ENCODE peak calls at places on chromosomes 7 and 10, in five cellular contexts. S is tibial artery, Z is breast epithelium, R is GM23248, E is colonic mucosa. K is an unnamed sample.

GRCh38 chr10:4260483-4260882 is 475.5 kb upstream of the KLF6 start:
- DNase-seq in S (no peak), Z (no peak), R (peak), E (no peak), K (no peak)

GRCh38 chr10:103145860-103146466 is 47.1 kb downstream of the NT5C2 start:
- DNase-seq in S (peak), Z (peak), R (peak), E (peak), K (no peak)

GRCh38 chr7:147279951-147280350 is 1163.3 kb downstream of the CNTNAP2 start:
- DNase-seq in S (no peak), Z (no peak), R (no peak), E (no peak), K (no peak)

GRCh38 chr7:157404845-157405481 is 68.2 kb downstream of the DNAJB6 start:
- DNase-seq in S (no peak), Z (peak), R (peak), E (no peak), K (peak)

GRCh38 chr10:61346946-61347345 is 106.2 kb downstream of the TMEM26 start:
- DNase-seq in S (no peak), Z (no peak), R (no peak), E (no peak), K (no peak)

GRCh38 chr10:70404906-70405824 is 1.2 kb downstream of the EIF4EBP2 start:
- DNase-seq in S (peak), Z (peak), R (peak), E (peak), K (peak)

GRCh38 chr10:6980353-6980752 is 400.3 kb upstream of the PRKCQ start:
- DNase-seq in S (no peak), Z (no peak), R (no peak), E (no peak), K (no peak)

GRCh38 chr10:124724279-124725027 is 19.7 kb downstream of the FAM53B start:
- DNase-seq in S (peak), Z (no peak), R (no peak), E (no peak), K (peak)

GRCh38 chr10:22420787-22421517 is 75.7 kb downstream of the SPAG6 start:
- DNase-seq in S (no peak), Z (no peak), R (peak), E (no peak), K (no peak)

GRCh38 chr10:12500406-12501303 is 151.3 kb downstream of the CAMK1D start:
- DNase-seq in S (peak), Z (no peak), R (no peak), E (peak), K (peak)

GRCh38 chr10:100886946-100887345 is 25.8 kb upstream of the SLF2 start:
- DNase-seq in S (no peak), Z (no peak), R (no peak), E (no peak), K (no peak)

GRCh38 chr7:99499356-99499712 is 747 bp downstream of the ZNF394 start:
- DNase-seq in S (no peak), Z (no peak), R (peak), E (no peak), K (no peak)

GRCh38 chr10:46033602-46034011 is 3.2 kb upstream of the NCOA4 start:
- DNase-seq in S (no peak), Z (peak), R (peak), E (no peak), K (no peak)

GRCh38 chr10:125375210-125375609 is 214.8 kb upstream of the CTBP2 start:
- DNase-seq in S (no peak), Z (no peak), R (no peak), E (no peak), K (no peak)

GRCh38 chr10:29736325-29737208 is 101.8 kb upstream of the SVIL start:
- DNase-seq in S (peak), Z (peak), R (peak), E (peak), K (no peak)

GRCh38 chr10:29642996-29643395 is 8.2 kb upstream of the SVIL start:
- DNase-seq in S (no peak), Z (peak), R (peak), E (peak), K (no peak)

GRCh38 chr7:36730046-36730445 is 5.8 kb upstream of the AOAH start:
- DNase-seq in S (no peak), Z (no peak), R (no peak), E (no peak), K (no peak)

GRCh38 chr10:17689137-17689536 is 45.2 kb downstream of the STAM start:
- DNase-seq in S (no peak), Z (no peak), R (no peak), E (no peak), K (no peak)

GRCh38 chr7:157612009-157612663 is 275.3 kb downstream of the DNAJB6 start:
- DNase-seq in S (peak), Z (no peak), R (no peak), E (no peak), K (peak)

GRCh38 chr7:137399827-137400823 is 56.6 kb upstream of the PTN start:
- DNase-seq in S (no peak), Z (no peak), R (peak), E (no peak), K (no peak)

GRCh38 chr10:114855776-114856543 is 34.4 kb downstream of the FHIP2A start:
- DNase-seq in S (no peak), Z (no peak), R (peak), E (no peak), K (no peak)

GRCh38 chr10:101047961-101048892 is 13.6 kb upstream of the KAZALD1 start:
- DNase-seq in S (no peak), Z (no peak), R (no peak), E (peak), K (no peak)

GRCh38 chr7:2802504-2803341 is 41.4 kb downstream of the GNA12 start:
- DNase-seq in S (no peak), Z (no peak), R (peak), E (no peak), K (no peak)

GRCh38 chr10:89301721-89302445 is at the start of gene IFIT2:
- DNase-seq in S (no peak), Z (no peak), R (peak), E (peak), K (peak)

GRCh38 chr7:99525713-99526440 is 21.4 kb downstream of the ZKSCAN5 start:
- DNase-seq in S (peak), Z (no peak), R (peak), E (no peak), K (peak)

GRCh38 chr7:67301667-67302066 is 305.0 kb downstream of the TYW1 start:
- DNase-seq in S (no peak), Z (no peak), R (peak), E (no peak), K (no peak)

GRCh38 chr10:129465796-129466702 is 992 bp upstream of the MGMT start:
- DNase-seq in S (no peak), Z (no peak), R (peak), E (no peak), K (no peak)

GRCh38 chr7:3605222-3605621 is 304.2 kb downstream of the SDK1 start:
- DNase-seq in S (no peak), Z (no peak), R (no peak), E (no peak), K (no peak)

GRCh38 chr7:111587715-111588433 is 25.6 kb upstream of the IMMP2L start:
- DNase-seq in S (no peak), Z (no peak), R (peak), E (no peak), K (no peak)

GRCh38 chr10:77531441-77532001 is 106.1 kb downstream of the KCNMA1 start:
- DNase-seq in S (peak), Z (no peak), R (peak), E (no peak), K (peak)

GRCh38 chr10:77533887-77534278 is 103.7 kb downstream of the KCNMA1 start:
- DNase-seq in S (no peak), Z (no peak), R (peak), E (no peak), K (no peak)

GRCh38 chr10:77533156-77533886 is 104.3 kb downstream of the KCNMA1 start:
- DNase-seq in S (no peak), Z (no peak), R (no peak), E (no peak), K (no peak)

GRCh38 chr10:77530011-77530410 is 107.6 kb downstream of the KCNMA1 start:
- DNase-seq in S (no peak), Z (no peak), R (no peak), E (no peak), K (no peak)

GRCh38 chr10:77532068-77532467 is 105.5 kb downstream of the KCNMA1 start:
- DNase-seq in S (peak), Z (no peak), R (peak), E (no peak), K (no peak)
- H3K27ac ChIP-seq in S (peak), Z (no peak), R (peak), E (no peak), K (no peak)

GRCh38 chr7:47100815-47101435 is 481.0 kb downstream of the TNS3 start:
- DNase-seq in S (no peak), Z (no peak), R (peak), E (peak), K (peak)
- H3K4me3 ChIP-seq in S (no peak), Z (no peak), R (peak), E (no peak), K (no peak)

DNA sequence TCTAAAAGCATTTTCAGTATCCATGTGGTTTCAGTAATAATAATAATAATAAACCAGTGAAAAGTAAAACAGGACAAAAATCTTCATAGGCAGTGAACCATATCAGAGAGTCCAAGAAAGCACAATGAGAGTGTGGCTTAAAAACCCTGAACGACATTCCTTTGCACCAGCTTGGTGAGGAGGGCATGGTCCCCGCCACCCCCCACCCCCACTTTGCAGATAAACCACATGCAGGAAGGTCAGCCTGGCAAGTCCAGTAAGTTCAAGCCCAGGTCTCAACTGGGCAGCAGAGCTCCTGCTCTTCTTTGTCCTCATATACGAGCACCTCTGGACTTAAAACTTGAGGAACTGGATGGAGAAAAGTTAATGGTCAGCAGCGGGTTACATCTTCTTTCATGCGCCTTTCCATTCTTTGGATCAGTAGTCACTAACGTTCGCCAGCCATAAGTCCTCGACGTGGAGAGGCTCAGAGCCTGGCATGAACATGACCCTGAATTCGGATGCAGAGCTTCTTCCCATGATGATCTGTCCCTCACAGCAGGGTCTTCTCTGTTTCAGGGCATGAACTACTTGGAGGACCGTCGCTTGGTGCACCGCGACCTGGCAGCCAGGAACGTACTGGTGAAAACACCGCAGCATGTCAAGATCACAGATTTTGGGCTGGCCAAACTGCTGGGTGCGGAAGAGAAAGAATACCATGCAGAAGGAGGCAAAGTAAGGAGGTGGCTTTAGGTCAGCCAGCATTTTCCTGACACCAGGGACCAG is 172.5 kb downstream of the EGFR start:
- DNase-seq in S (no peak), Z (peak), R (no peak), E (no peak), K (no peak)
- H3K27ac ChIP-seq in S (no peak), Z (no peak), R (no peak), E (no peak), K (no peak)

DNA sequence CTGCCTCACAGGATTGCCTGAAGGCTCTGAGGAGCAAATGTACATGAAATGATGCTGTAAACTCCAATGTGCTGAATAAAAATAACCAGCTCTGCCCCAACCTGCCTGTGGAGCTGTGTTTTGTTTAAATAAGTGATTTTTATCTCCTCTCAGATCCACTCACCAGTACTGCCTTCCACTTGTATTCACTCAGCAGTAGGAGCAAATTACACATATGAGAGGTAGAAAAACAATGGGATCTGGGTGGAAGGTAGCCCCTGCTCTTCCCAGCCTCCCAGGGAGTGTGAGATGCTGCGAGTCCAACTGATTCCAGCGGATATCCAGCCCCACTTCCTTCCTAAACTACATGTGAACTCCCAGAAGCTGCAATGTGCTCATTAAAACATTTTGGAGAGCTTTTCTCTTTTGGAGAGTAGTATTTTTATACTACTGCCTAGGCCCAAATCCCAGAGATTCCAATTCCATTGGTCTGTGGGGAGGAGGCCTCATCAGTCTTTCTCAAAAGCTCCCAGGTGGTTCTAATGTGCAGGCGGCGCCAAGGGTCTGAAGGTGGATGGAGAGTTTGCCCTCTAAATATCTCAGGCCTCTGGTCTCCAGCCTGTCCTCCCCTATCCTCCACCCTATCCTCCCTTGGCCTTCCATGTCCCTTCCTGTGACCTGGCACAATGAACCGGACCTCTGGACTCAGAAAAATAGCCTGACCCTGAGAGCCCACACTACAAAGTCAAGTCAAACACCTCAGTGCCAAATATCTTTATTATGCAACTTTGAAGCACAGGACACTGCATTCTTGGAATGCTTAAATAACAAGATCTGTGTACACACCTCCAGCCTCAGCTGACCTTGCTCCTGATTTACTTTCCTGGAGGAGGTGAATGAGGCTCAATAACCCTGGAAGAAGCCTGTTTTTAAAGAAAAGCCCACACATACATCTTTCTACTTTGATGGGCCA is 46.2 kb downstream of the CPVL start:
- DNase-seq in S (no peak), Z (no peak), R (no peak), E (no peak), K (no peak)
- H3K4me3 ChIP-seq in S (no peak), Z (no peak), R (no peak), E (no peak), K (no peak)

DNA sequence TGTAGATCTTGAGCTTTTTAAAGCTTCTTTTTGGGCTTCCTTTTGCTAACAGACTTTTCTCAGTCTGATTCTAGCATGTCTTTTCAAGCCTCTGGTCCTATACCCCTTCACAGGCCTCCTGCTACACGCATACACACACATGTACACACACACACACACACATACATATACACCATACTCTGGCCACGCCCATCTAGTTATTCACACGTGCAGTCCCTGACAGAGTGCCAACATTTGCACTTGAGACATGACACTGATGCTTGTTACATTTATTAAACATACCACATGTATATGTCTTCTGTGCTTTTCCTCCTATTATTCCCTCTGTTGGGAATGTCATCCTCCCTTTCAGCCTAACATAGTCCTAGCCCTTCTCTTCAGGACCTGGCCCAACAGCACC is 222.2 kb downstream of the ARHGAP12 start:
- DNase-seq in S (no peak), Z (no peak), R (peak), E (no peak), K (no peak)
- H3K27ac ChIP-seq in S (peak), Z (peak), R (peak), E (peak), K (peak)

GRCh38 chr7:150514748-150515222 is at the start of gene GIMAP7:
- DNase-seq in S (no peak), Z (no peak), R (no peak), E (peak), K (peak)

GRCh38 chr7:150515752-150516151 is 1.1 kb downstream of the GIMAP7 start:
- DNase-seq in S (no peak), Z (no peak), R (no peak), E (no peak), K (no peak)

GRCh38 chr7:150516956-150517355 is 2.3 kb downstream of the GIMAP7 start:
- DNase-seq in S (no peak), Z (no peak), R (no peak), E (no peak), K (no peak)

GRCh38 chr7:150513758-150514157 is 914 bp upstream of the GIMAP7 start:
- DNase-seq in S (no peak), Z (no peak), R (no peak), E (no peak), K (no peak)

DNA sequence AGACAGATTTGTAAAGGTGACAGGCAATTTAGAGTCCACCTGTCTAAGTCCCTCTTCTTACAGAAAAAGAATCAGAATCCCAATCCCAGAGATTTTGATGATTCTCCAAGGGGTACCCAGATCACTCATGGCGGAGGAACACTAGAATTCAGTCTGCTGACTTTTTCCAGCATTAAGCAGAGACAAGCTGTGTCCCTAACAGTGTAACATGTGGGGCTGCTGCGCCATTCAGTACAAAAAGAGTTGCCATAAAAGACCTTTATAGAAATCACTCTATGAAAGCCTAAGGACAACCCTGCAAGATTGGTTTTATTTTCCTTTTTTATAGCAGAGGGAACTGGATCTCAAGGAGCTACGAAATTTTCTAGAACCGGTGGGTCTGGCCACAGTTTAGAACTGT is 576 bp downstream of the GIMAP7 start:
- DNase-seq in S (no peak), Z (no peak), R (no peak), E (no peak), K (no peak)
- H3K4me3 ChIP-seq in S (peak), Z (peak), R (no peak), E (peak), K (peak)

DNA sequence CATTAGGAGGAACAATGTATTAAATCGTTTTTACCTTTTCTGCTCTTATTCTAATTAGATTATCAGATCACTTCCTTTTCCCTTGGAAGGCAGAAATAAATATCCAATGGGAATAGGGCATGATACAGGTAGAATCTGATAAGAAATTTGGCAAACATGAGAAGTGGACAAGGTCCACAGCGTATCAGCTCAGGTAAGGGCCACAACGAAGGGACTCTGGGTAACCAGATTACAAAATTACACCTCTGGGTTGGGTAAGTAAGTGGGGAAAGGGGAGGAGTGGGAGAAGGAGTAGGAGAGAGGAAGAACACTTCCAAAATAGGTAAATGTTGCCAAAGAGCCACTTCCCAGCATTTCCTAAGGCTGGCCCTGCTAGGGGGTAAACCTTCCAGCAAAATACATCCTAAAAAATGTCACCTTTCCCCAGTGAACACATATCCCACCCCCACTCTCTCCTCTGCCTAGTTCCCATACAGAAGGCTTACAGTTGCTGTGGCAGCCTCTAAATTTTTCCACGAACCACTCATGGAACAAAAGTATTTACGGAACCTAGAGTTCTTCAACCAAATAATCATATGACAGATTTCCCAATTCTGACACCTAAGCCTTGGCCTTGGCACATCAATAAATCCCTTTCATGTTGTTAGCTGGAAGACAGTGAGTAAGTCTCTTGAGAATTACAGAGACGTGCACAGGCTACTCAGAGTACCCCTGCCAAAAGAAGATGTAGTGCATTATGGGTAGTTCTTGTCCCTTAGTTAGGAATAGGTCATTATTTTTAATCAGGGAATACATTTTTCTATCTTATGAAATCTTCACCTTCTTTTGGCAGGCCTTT is 51.5 kb upstream of the DLX6 start:
- DNase-seq in S (no peak), Z (no peak), R (peak), E (no peak), K (no peak)
- H3K27ac ChIP-seq in S (no peak), Z (no peak), R (no peak), E (no peak), K (no peak)

DNA sequence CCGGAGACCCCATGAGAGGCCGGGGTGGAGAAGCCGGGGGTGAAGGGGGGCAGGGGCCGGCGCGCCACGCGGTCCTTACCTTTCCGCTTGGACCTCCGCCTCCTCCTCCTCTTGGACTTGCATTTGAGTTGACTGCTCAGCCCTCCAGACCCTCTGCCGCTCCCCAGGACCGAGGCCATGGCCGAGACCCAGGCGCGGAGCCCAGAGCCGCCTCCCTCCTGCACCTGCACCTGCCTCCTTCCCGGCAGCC is 428 bp downstream of the ADARB2 start:
- DNase-seq in S (no peak), Z (no peak), R (no peak), E (no peak), K (no peak)
- H3K4me3 ChIP-seq in S (no peak), Z (peak), R (no peak), E (no peak), K (peak)

K was measured in Peyer's patch.